ENCODE peak calls at places on chromosomes 16 and 17, in seven cellular contexts. One of them, this sample, is unnamed.

GRCh38 chr16:72400257-72401078 is 228.5 kb upstream of the PMFBP1 start:
- DNase-seq in fibroblast of lung: peak
- DNase-seq in foreskin fibroblast: peak
- DNase-seq in lower leg skin: no peak
- DNase-seq in tibial nerve: peak
- DNase-seq in RWPE1: peak
- DNase-seq in BE2C: peak
- DNase-seq in this sample: no peak

GRCh38 chr17:21376835-21377690 is 906 bp downstream of the KCNJ12 start:
- DNase-seq in lower leg skin: no peak
- DNase-seq in tibial nerve: no peak
- DNase-seq in RWPE1: peak
- DNase-seq in foreskin fibroblast: peak
- DNase-seq in fibroblast of lung: peak
- DNase-seq in BE2C: peak
- DNase-seq in this sample: peak

GRCh38 chr16:54212893-54213292 is 73.7 kb downstream of the IRX3 start:
- DNase-seq in tibial nerve: no peak
- DNase-seq in fibroblast of lung: no peak
- DNase-seq in RWPE1: no peak
- DNase-seq in BE2C: no peak
- DNase-seq in foreskin fibroblast: no peak
- DNase-seq in lower leg skin: no peak
- DNase-seq in this sample: no peak

GRCh38 chr17:68290268-68290954 is 516 bp downstream of the SLC16A6 start:
- DNase-seq in BE2C: peak
- DNase-seq in tibial nerve: no peak
- DNase-seq in lower leg skin: peak
- DNase-seq in RWPE1: no peak
- DNase-seq in fibroblast of lung: no peak
- DNase-seq in foreskin fibroblast: peak
- DNase-seq in this sample: peak

GRCh38 chr16:85349413-85350145 is 237.3 kb upstream of the CIBAR2 start:
- DNase-seq in RWPE1: no peak
- DNase-seq in foreskin fibroblast: peak
- DNase-seq in tibial nerve: no peak
- DNase-seq in lower leg skin: no peak
- DNase-seq in fibroblast of lung: no peak
- DNase-seq in BE2C: peak
- DNase-seq in this sample: no peak

GRCh38 chr16:1968146-1968953 is 1.7 kb downstream of the RNF151 start:
- DNase-seq in fibroblast of lung: no peak
- DNase-seq in BE2C: no peak
- DNase-seq in RWPE1: no peak
- DNase-seq in foreskin fibroblast: no peak
- DNase-seq in lower leg skin: no peak
- DNase-seq in tibial nerve: no peak
- DNase-seq in this sample: no peak

GRCh38 chr17:75756451-75757085 is 8.4 kb downstream of the GALK1 start:
- DNase-seq in foreskin fibroblast: no peak
- DNase-seq in tibial nerve: no peak
- DNase-seq in lower leg skin: no peak
- DNase-seq in BE2C: no peak
- DNase-seq in RWPE1: no peak
- DNase-seq in fibroblast of lung: no peak
- DNase-seq in this sample: no peak

GRCh38 chr16:13435873-13436474 is 484.0 kb upstream of the ERCC4 start:
- DNase-seq in tibial nerve: no peak
- DNase-seq in RWPE1: no peak
- DNase-seq in foreskin fibroblast: no peak
- DNase-seq in lower leg skin: no peak
- DNase-seq in fibroblast of lung: no peak
- DNase-seq in BE2C: no peak
- DNase-seq in this sample: no peak

GRCh38 chr17:44221072-44221861 is 1.8 kb upstream of the UBTF start:
- DNase-seq in tibial nerve: peak
- DNase-seq in RWPE1: peak
- DNase-seq in BE2C: peak
- DNase-seq in fibroblast of lung: peak
- DNase-seq in foreskin fibroblast: peak
- DNase-seq in lower leg skin: peak
- DNase-seq in this sample: peak

GRCh38 chr17:70137451-70138230 is 31.7 kb upstream of the KCNJ2 start:
- DNase-seq in fibroblast of lung: peak
- DNase-seq in foreskin fibroblast: peak
- DNase-seq in RWPE1: peak
- DNase-seq in BE2C: no peak
- DNase-seq in tibial nerve: peak
- DNase-seq in lower leg skin: peak
- DNase-seq in this sample: no peak

GRCh38 chr17:74362811-74363498 is 1.3 kb upstream of the BTBD17 start:
- DNase-seq in fibroblast of lung: no peak
- DNase-seq in BE2C: no peak
- DNase-seq in foreskin fibroblast: no peak
- DNase-seq in tibial nerve: no peak
- DNase-seq in RWPE1: no peak
- DNase-seq in lower leg skin: no peak
- DNase-seq in this sample: no peak

GRCh38 chr17:69710926-69711325 is 296.4 kb downstream of the MAP2K6 start:
- DNase-seq in fibroblast of lung: no peak
- DNase-seq in lower leg skin: no peak
- DNase-seq in RWPE1: no peak
- DNase-seq in foreskin fibroblast: no peak
- DNase-seq in tibial nerve: no peak
- DNase-seq in BE2C: no peak
- DNase-seq in this sample: no peak

GRCh38 chr17:48244121-48244711 is 136.7 kb downstream of the SNX11 start:
- DNase-seq in lower leg skin: no peak
- DNase-seq in fibroblast of lung: no peak
- DNase-seq in RWPE1: no peak
- DNase-seq in foreskin fibroblast: peak
- DNase-seq in BE2C: no peak
- DNase-seq in tibial nerve: no peak
- DNase-seq in this sample: no peak

GRCh38 chr16:46607529-46607928 is 13.7 kb downstream of the SHCBP1 start:
- DNase-seq in BE2C: no peak
- DNase-seq in foreskin fibroblast: peak
- DNase-seq in fibroblast of lung: peak
- DNase-seq in RWPE1: peak
- DNase-seq in lower leg skin: no peak
- DNase-seq in tibial nerve: no peak
- DNase-seq in this sample: no peak

GRCh38 chr17:42518046-42518754 is 17.8 kb upstream of the NAGLU start:
- DNase-seq in tibial nerve: peak
- DNase-seq in fibroblast of lung: peak
- DNase-seq in RWPE1: peak
- DNase-seq in lower leg skin: peak
- DNase-seq in foreskin fibroblast: peak
- DNase-seq in BE2C: no peak
- DNase-seq in this sample: no peak

GRCh38 chr16:34802848-34803599 is 1343.6 kb downstream of the TP53TG3F start:
- DNase-seq in fibroblast of lung: no peak
- DNase-seq in BE2C: peak
- DNase-seq in tibial nerve: no peak
- DNase-seq in lower leg skin: peak
- DNase-seq in foreskin fibroblast: no peak
- DNase-seq in RWPE1: no peak
- DNase-seq in this sample: no peak

GRCh38 chr17:36723459-36723858 is 122.1 kb downstream of the MRM1 start:
- DNase-seq in BE2C: no peak
- DNase-seq in lower leg skin: no peak
- DNase-seq in fibroblast of lung: no peak
- DNase-seq in foreskin fibroblast: no peak
- DNase-seq in tibial nerve: no peak
- DNase-seq in RWPE1: no peak
- DNase-seq in this sample: no peak

GRCh38 chr16:85306071-85306792 is 194.0 kb upstream of the CIBAR2 start:
- DNase-seq in BE2C: no peak
- DNase-seq in tibial nerve: peak
- DNase-seq in fibroblast of lung: peak
- DNase-seq in lower leg skin: peak
- DNase-seq in RWPE1: peak
- DNase-seq in foreskin fibroblast: peak
- DNase-seq in this sample: no peak

GRCh38 chr17:44831270-44831770 is 1.2 kb upstream of the GJC1 start:
- DNase-seq in foreskin fibroblast: no peak
- DNase-seq in lower leg skin: no peak
- DNase-seq in fibroblast of lung: no peak
- DNase-seq in tibial nerve: no peak
- DNase-seq in RWPE1: no peak
- DNase-seq in BE2C: no peak
- DNase-seq in this sample: no peak

GRCh38 chr17:59786213-59786535 is 78.7 kb downstream of the VMP1 start:
- DNase-seq in tibial nerve: no peak
- DNase-seq in RWPE1: no peak
- DNase-seq in foreskin fibroblast: no peak
- DNase-seq in BE2C: no peak
- DNase-seq in lower leg skin: no peak
- DNase-seq in fibroblast of lung: no peak
- DNase-seq in this sample: no peak
- TF ChIP-seq CTCF in tibial nerve: no peak
- TF ChIP-seq CTCF in RWPE1: no peak
- TF ChIP-seq CTCF in foreskin fibroblast: no peak
- TF ChIP-seq CTCF in BE2C: no peak
- TF ChIP-seq CTCF in lower leg skin: no peak
- TF ChIP-seq CTCF in fibroblast of lung: no peak
- TF ChIP-seq CTCF in this sample: no peak

GRCh38 chr16:8199390-8199789 is 390.9 kb downstream of the TMEM114 start:
- DNase-seq in foreskin fibroblast: no peak
- DNase-seq in BE2C: no peak
- DNase-seq in lower leg skin: no peak
- DNase-seq in tibial nerve: no peak
- DNase-seq in RWPE1: no peak
- DNase-seq in fibroblast of lung: no peak
- DNase-seq in this sample: no peak

GRCh38 chr16:8194795-8195194 is 395.5 kb downstream of the TMEM114 start:
- DNase-seq in RWPE1: no peak
- DNase-seq in lower leg skin: no peak
- DNase-seq in foreskin fibroblast: no peak
- DNase-seq in BE2C: peak
- DNase-seq in fibroblast of lung: no peak
- DNase-seq in tibial nerve: no peak
- DNase-seq in this sample: peak
- TF ChIP-seq CTCF in RWPE1: no peak
- TF ChIP-seq CTCF in lower leg skin: no peak
- TF ChIP-seq CTCF in foreskin fibroblast: no peak
- TF ChIP-seq CTCF in BE2C: peak
- TF ChIP-seq CTCF in fibroblast of lung: no peak
- TF ChIP-seq CTCF in tibial nerve: no peak
- TF ChIP-seq CTCF in this sample: peak

GRCh38 chr16:9845661-9846361 is 336.4 kb downstream of the GRIN2A start:
- DNase-seq in lower leg skin: no peak
- DNase-seq in fibroblast of lung: peak
- DNase-seq in BE2C: no peak
- DNase-seq in RWPE1: peak
- DNase-seq in tibial nerve: no peak
- DNase-seq in foreskin fibroblast: peak
- DNase-seq in this sample: no peak

GRCh38 chr16:9846362-9847099 is 335.7 kb downstream of the GRIN2A start:
- DNase-seq in tibial nerve: no peak
- DNase-seq in fibroblast of lung: no peak
- DNase-seq in RWPE1: no peak
- DNase-seq in lower leg skin: no peak
- DNase-seq in foreskin fibroblast: peak
- DNase-seq in BE2C: no peak
- DNase-seq in this sample: no peak

GRCh38 chr16:9847146-9847545 is 335.1 kb downstream of the GRIN2A start:
- DNase-seq in RWPE1: no peak
- DNase-seq in tibial nerve: no peak
- DNase-seq in foreskin fibroblast: peak
- DNase-seq in fibroblast of lung: no peak
- DNase-seq in BE2C: no peak
- DNase-seq in lower leg skin: no peak
- DNase-seq in this sample: no peak

GRCh38 chr16:9843424-9844013 is 338.7 kb downstream of the GRIN2A start:
- DNase-seq in lower leg skin: no peak
- DNase-seq in fibroblast of lung: no peak
- DNase-seq in BE2C: no peak
- DNase-seq in RWPE1: no peak
- DNase-seq in tibial nerve: no peak
- DNase-seq in foreskin fibroblast: peak
- DNase-seq in this sample: no peak

GRCh38 chr16:9844361-9844760 is 337.9 kb downstream of the GRIN2A start:
- DNase-seq in fibroblast of lung: peak
- DNase-seq in foreskin fibroblast: peak
- DNase-seq in tibial nerve: no peak
- DNase-seq in RWPE1: no peak
- DNase-seq in lower leg skin: no peak
- DNase-seq in BE2C: no peak
- DNase-seq in this sample: no peak
- TF ChIP-seq CTCF in fibroblast of lung: no peak
- TF ChIP-seq CTCF in foreskin fibroblast: no peak
- TF ChIP-seq CTCF in tibial nerve: no peak
- TF ChIP-seq CTCF in RWPE1: no peak
- TF ChIP-seq CTCF in lower leg skin: no peak
- TF ChIP-seq CTCF in BE2C: no peak
- TF ChIP-seq CTCF in this sample: no peak

DNA sequence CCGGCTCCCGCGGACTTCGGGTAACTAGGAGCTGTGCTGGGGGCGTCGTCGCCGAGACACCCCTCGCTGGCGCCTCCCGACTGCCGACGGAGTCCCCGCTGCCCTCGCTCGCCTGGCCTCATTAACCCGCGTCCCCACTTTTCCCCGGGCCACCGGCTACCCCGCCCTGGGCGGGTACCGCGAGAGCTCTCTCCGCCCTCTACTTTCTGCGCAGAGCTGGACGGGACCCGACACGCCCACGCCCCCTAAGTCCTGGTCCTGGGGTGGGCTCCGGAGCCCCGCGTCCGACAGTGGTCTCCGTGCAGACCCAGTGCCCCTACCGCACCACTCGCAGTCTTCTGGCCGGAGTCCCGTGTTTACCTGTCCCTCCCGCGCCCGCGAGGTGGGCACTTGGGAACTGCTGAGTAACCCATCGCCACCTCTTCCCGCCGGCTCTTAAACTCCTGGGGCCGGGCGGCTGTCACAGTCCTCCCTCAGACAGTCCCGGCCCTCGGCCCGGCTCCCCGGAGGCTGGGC is 421 bp upstream of the TLCD1 start:
- DNase-seq in tibial nerve: no peak
- DNase-seq in RWPE1: no peak
- DNase-seq in lower leg skin: peak
- DNase-seq in foreskin fibroblast: peak
- DNase-seq in BE2C: peak
- DNase-seq in fibroblast of lung: peak
- DNase-seq in this sample: peak
- TF ChIP-seq CTCF in tibial nerve: no peak
- TF ChIP-seq CTCF in RWPE1: no peak
- TF ChIP-seq CTCF in lower leg skin: no peak
- TF ChIP-seq CTCF in foreskin fibroblast: no peak
- TF ChIP-seq CTCF in BE2C: no peak
- TF ChIP-seq CTCF in fibroblast of lung: no peak
- TF ChIP-seq CTCF in this sample: no peak

GRCh38 chr17:66900126-66901010 is 64.1 kb upstream of the CACNG4 start:
- DNase-seq in BE2C: no peak
- DNase-seq in lower leg skin: no peak
- DNase-seq in tibial nerve: no peak
- DNase-seq in RWPE1: peak
- DNase-seq in fibroblast of lung: peak
- DNase-seq in foreskin fibroblast: peak
- DNase-seq in this sample: no peak
- TF ChIP-seq CTCF in BE2C: peak
- TF ChIP-seq CTCF in lower leg skin: no peak
- TF ChIP-seq CTCF in tibial nerve: peak
- TF ChIP-seq CTCF in RWPE1: peak
- TF ChIP-seq CTCF in fibroblast of lung: peak
- TF ChIP-seq CTCF in foreskin fibroblast: peak
- TF ChIP-seq CTCF in this sample: peak